ENCODE peak calls at places on chromosome 1, in eight cellular contexts. One of them, this sample, is unnamed.

GRCh38 chr1:227797144-227797543 is 18.3 kb upstream of the PRSS38 start:
- DNase-seq in activated CD4-positive, alpha-beta T cell treated with anti-CD3 and anti-CD28 coated beads, Interleukin-2, amount 50 U/mL, for 48 hours: no peak
- DNase-seq in AG04449: no peak
- DNase-seq in GM06990: no peak
- DNase-seq in fibroblast of mammary gland: no peak
- DNase-seq in hepatocyte: no peak
- DNase-seq in retina: no peak
- DNase-seq in caudate nucleus: no peak
- DNase-seq in this sample: no peak

GRCh38 chr1:201268604-201269151 is 14.6 kb upstream of the PKP1 start:
- DNase-seq in activated CD4-positive, alpha-beta T cell treated with anti-CD3 and anti-CD28 coated beads, Interleukin-2, amount 50 U/mL, for 48 hours: no peak
- DNase-seq in AG04449: peak; percentile 38
- DNase-seq in GM06990: no peak
- DNase-seq in fibroblast of mammary gland: peak; percentile 91
- DNase-seq in hepatocyte: peak; percentile 83
- DNase-seq in retina: peak; percentile 62
- DNase-seq in caudate nucleus: no peak
- DNase-seq in this sample: peak; percentile 12

GRCh38 chr1:204566583-204566955 is 50.4 kb downstream of the MDM4 start:
- DNase-seq in activated CD4-positive, alpha-beta T cell treated with anti-CD3 and anti-CD28 coated beads, Interleukin-2, amount 50 U/mL, for 48 hours: no peak
- DNase-seq in AG04449: no peak
- DNase-seq in GM06990: no peak
- DNase-seq in fibroblast of mammary gland: no peak
- DNase-seq in hepatocyte: no peak
- DNase-seq in retina: no peak
- DNase-seq in caudate nucleus: no peak
- DNase-seq in this sample: no peak

GRCh38 chr1:29687601-29688244 is 451.4 kb downstream of the PTPRU start:
- DNase-seq in activated CD4-positive, alpha-beta T cell treated with anti-CD3 and anti-CD28 coated beads, Interleukin-2, amount 50 U/mL, for 48 hours: no peak
- DNase-seq in AG04449: no peak
- DNase-seq in GM06990: no peak
- DNase-seq in fibroblast of mammary gland: no peak
- DNase-seq in hepatocyte: no peak
- DNase-seq in retina: no peak
- DNase-seq in caudate nucleus: no peak
- DNase-seq in this sample: no peak

GRCh38 chr1:201515062-201515750 is 8.3 kb upstream of the CSRP1 start:
- DNase-seq in activated CD4-positive, alpha-beta T cell treated with anti-CD3 and anti-CD28 coated beads, Interleukin-2, amount 50 U/mL, for 48 hours: no peak
- DNase-seq in AG04449: no peak
- DNase-seq in GM06990: no peak
- DNase-seq in fibroblast of mammary gland: no peak
- DNase-seq in hepatocyte: no peak
- DNase-seq in retina: no peak
- DNase-seq in caudate nucleus: no peak
- DNase-seq in this sample: no peak

GRCh38 chr1:121519042-121519755 is 334.4 kb downstream of the SRGAP2C start:
- DNase-seq in activated CD4-positive, alpha-beta T cell treated with anti-CD3 and anti-CD28 coated beads, Interleukin-2, amount 50 U/mL, for 48 hours: peak; percentile 85
- DNase-seq in AG04449: no peak
- DNase-seq in GM06990: no peak
- DNase-seq in fibroblast of mammary gland: no peak
- DNase-seq in hepatocyte: peak; percentile 63
- DNase-seq in retina: peak; percentile 93
- DNase-seq in caudate nucleus: peak; percentile 81
- DNase-seq in this sample: no peak

GRCh38 chr1:3352084-3352951 is 102.1 kb upstream of the ARHGEF16 start:
- DNase-seq in activated CD4-positive, alpha-beta T cell treated with anti-CD3 and anti-CD28 coated beads, Interleukin-2, amount 50 U/mL, for 48 hours: no peak
- DNase-seq in AG04449: peak; percentile 23
- DNase-seq in GM06990: no peak
- DNase-seq in fibroblast of mammary gland: peak; percentile 82
- DNase-seq in hepatocyte: peak; percentile 77
- DNase-seq in retina: peak; percentile 86
- DNase-seq in caudate nucleus: no peak
- DNase-seq in this sample: peak; percentile 38

GRCh38 chr1:12600335-12600734 is 17.7 kb downstream of the DHRS3 start:
- DNase-seq in activated CD4-positive, alpha-beta T cell treated with anti-CD3 and anti-CD28 coated beads, Interleukin-2, amount 50 U/mL, for 48 hours: no peak
- DNase-seq in AG04449: no peak
- DNase-seq in GM06990: no peak
- DNase-seq in fibroblast of mammary gland: no peak
- DNase-seq in hepatocyte: no peak
- DNase-seq in retina: no peak
- DNase-seq in caudate nucleus: no peak
- DNase-seq in this sample: no peak

GRCh38 chr1:240126821-240127220 is 35.1 kb downstream of the FMN2 start:
- DNase-seq in activated CD4-positive, alpha-beta T cell treated with anti-CD3 and anti-CD28 coated beads, Interleukin-2, amount 50 U/mL, for 48 hours: no peak
- DNase-seq in AG04449: no peak
- DNase-seq in GM06990: no peak
- DNase-seq in fibroblast of mammary gland: peak; percentile 22
- DNase-seq in hepatocyte: no peak
- DNase-seq in retina: no peak
- DNase-seq in caudate nucleus: no peak
- DNase-seq in this sample: no peak

GRCh38 chr1:85563139-85563538 is 17.4 kb upstream of the CCN1 start:
- DNase-seq in activated CD4-positive, alpha-beta T cell treated with anti-CD3 and anti-CD28 coated beads, Interleukin-2, amount 50 U/mL, for 48 hours: no peak
- DNase-seq in AG04449: no peak
- DNase-seq in GM06990: no peak
- DNase-seq in fibroblast of mammary gland: no peak
- DNase-seq in hepatocyte: no peak
- DNase-seq in retina: no peak
- DNase-seq in caudate nucleus: no peak
- DNase-seq in this sample: no peak

GRCh38 chr1:225460021-225460736 is 32.3 kb upstream of the LBR start:
- DNase-seq in activated CD4-positive, alpha-beta T cell treated with anti-CD3 and anti-CD28 coated beads, Interleukin-2, amount 50 U/mL, for 48 hours: no peak
- DNase-seq in AG04449: no peak
- DNase-seq in GM06990: no peak
- DNase-seq in fibroblast of mammary gland: no peak
- DNase-seq in hepatocyte: no peak
- DNase-seq in retina: no peak
- DNase-seq in caudate nucleus: no peak
- DNase-seq in this sample: no peak

GRCh38 chr1:12249181-12249580 is 19.4 kb downstream of the VPS13D start:
- DNase-seq in activated CD4-positive, alpha-beta T cell treated with anti-CD3 and anti-CD28 coated beads, Interleukin-2, amount 50 U/mL, for 48 hours: no peak
- DNase-seq in AG04449: peak; percentile 40
- DNase-seq in GM06990: no peak
- DNase-seq in fibroblast of mammary gland: no peak
- DNase-seq in hepatocyte: no peak
- DNase-seq in retina: no peak
- DNase-seq in caudate nucleus: no peak
- DNase-seq in this sample: no peak

GRCh38 chr1:97006044-97006676 is 284.6 kb downstream of the PTBP2 start:
- DNase-seq in activated CD4-positive, alpha-beta T cell treated with anti-CD3 and anti-CD28 coated beads, Interleukin-2, amount 50 U/mL, for 48 hours: no peak
- DNase-seq in AG04449: no peak
- DNase-seq in GM06990: no peak
- DNase-seq in fibroblast of mammary gland: peak; percentile 77
- DNase-seq in hepatocyte: peak; percentile 9
- DNase-seq in retina: no peak
- DNase-seq in caudate nucleus: peak; percentile 26
- DNase-seq in this sample: peak; percentile 15

GRCh38 chr1:206001476-206001888 is 1.7 kb downstream of the RAB7B start:
- DNase-seq in activated CD4-positive, alpha-beta T cell treated with anti-CD3 and anti-CD28 coated beads, Interleukin-2, amount 50 U/mL, for 48 hours: peak; percentile 46
- DNase-seq in AG04449: peak; percentile 80
- DNase-seq in GM06990: no peak
- DNase-seq in fibroblast of mammary gland: peak; percentile 97
- DNase-seq in hepatocyte: peak; percentile 80
- DNase-seq in retina: no peak
- DNase-seq in caudate nucleus: peak; percentile 32
- DNase-seq in this sample: peak; percentile 79

GRCh38 chr1:181397841-181398240 is 85.5 kb upstream of the CACNA1E start:
- DNase-seq in activated CD4-positive, alpha-beta T cell treated with anti-CD3 and anti-CD28 coated beads, Interleukin-2, amount 50 U/mL, for 48 hours: no peak
- DNase-seq in AG04449: no peak
- DNase-seq in GM06990: peak; percentile 21
- DNase-seq in fibroblast of mammary gland: no peak
- DNase-seq in hepatocyte: no peak
- DNase-seq in retina: no peak
- DNase-seq in caudate nucleus: no peak
- DNase-seq in this sample: no peak

GRCh38 chr1:199859525-199859924 is 168.0 kb upstream of the NR5A2 start:
- DNase-seq in activated CD4-positive, alpha-beta T cell treated with anti-CD3 and anti-CD28 coated beads, Interleukin-2, amount 50 U/mL, for 48 hours: no peak
- DNase-seq in AG04449: peak; percentile 14
- DNase-seq in GM06990: no peak
- DNase-seq in fibroblast of mammary gland: peak; percentile 82
- DNase-seq in hepatocyte: no peak
- DNase-seq in retina: peak; percentile 38
- DNase-seq in caudate nucleus: no peak
- DNase-seq in this sample: no peak

GRCh38 chr1:155976062-155976912 is 2.1 kb downstream of the ARHGEF2 start:
- DNase-seq in activated CD4-positive, alpha-beta T cell treated with anti-CD3 and anti-CD28 coated beads, Interleukin-2, amount 50 U/mL, for 48 hours: peak; percentile 61
- DNase-seq in AG04449: no peak
- DNase-seq in GM06990: no peak
- DNase-seq in fibroblast of mammary gland: peak; percentile 68
- DNase-seq in hepatocyte: peak; percentile 58
- DNase-seq in retina: peak; percentile 30
- DNase-seq in caudate nucleus: peak; percentile 67
- DNase-seq in this sample: no peak

GRCh38 chr1:222890702-222891101 is 75.9 kb downstream of the DISP1 start:
- DNase-seq in activated CD4-positive, alpha-beta T cell treated with anti-CD3 and anti-CD28 coated beads, Interleukin-2, amount 50 U/mL, for 48 hours: no peak
- DNase-seq in AG04449: no peak
- DNase-seq in GM06990: no peak
- DNase-seq in fibroblast of mammary gland: no peak
- DNase-seq in hepatocyte: no peak
- DNase-seq in retina: no peak
- DNase-seq in caudate nucleus: no peak
- DNase-seq in this sample: no peak